ENCODE peak calls at places on chromosomes 5 and 9, in six cellular contexts. One of them, this sample, is unnamed.

GRCh38 chr5:9545959-9546851 is at the start of gene SEMA5A:
- DNase-seq in body of pancreas: peak
- DNase-seq in iris pigment epithelial cell: peak
- DNase-seq in nephron progenitor cell: peak
- DNase-seq in GM12865: peak
- DNase-seq in tibial artery: peak
- DNase-seq in this sample: no peak

GRCh38 chr5:66553368-66553912 is 42.8 kb upstream of the MAST4 start:
- DNase-seq in nephron progenitor cell: no peak
- DNase-seq in GM12865: no peak
- DNase-seq in body of pancreas: no peak
- DNase-seq in iris pigment epithelial cell: no peak
- DNase-seq in tibial artery: no peak
- DNase-seq in this sample: no peak

GRCh38 chr9:125988479-125989050 is 241.4 kb downstream of the PBX3 start:
- DNase-seq in GM12865: no peak
- DNase-seq in nephron progenitor cell: no peak
- DNase-seq in iris pigment epithelial cell: no peak
- DNase-seq in tibial artery: no peak
- DNase-seq in body of pancreas: no peak
- DNase-seq in this sample: no peak

GRCh38 chr5:77957931-77958476 is 181.9 kb upstream of the TBCA start:
- DNase-seq in nephron progenitor cell: peak
- DNase-seq in tibial artery: no peak
- DNase-seq in GM12865: no peak
- DNase-seq in body of pancreas: no peak
- DNase-seq in iris pigment epithelial cell: no peak
- DNase-seq in this sample: no peak

GRCh38 chr5:125058185-125058826 is 311.9 kb upstream of the ZNF608 start:
- DNase-seq in iris pigment epithelial cell: peak
- DNase-seq in tibial artery: no peak
- DNase-seq in GM12865: no peak
- DNase-seq in body of pancreas: no peak
- DNase-seq in nephron progenitor cell: no peak
- DNase-seq in this sample: no peak

GRCh38 chr5:10439692-10440091 is 2.0 kb upstream of the ROPN1L start:
- DNase-seq in iris pigment epithelial cell: no peak
- DNase-seq in body of pancreas: no peak
- DNase-seq in tibial artery: no peak
- DNase-seq in GM12865: no peak
- DNase-seq in nephron progenitor cell: no peak
- DNase-seq in this sample: no peak

GRCh38 chr5:157109744-157110143 is 900 bp upstream of the HAVCR2 start:
- DNase-seq in iris pigment epithelial cell: no peak
- DNase-seq in nephron progenitor cell: no peak
- DNase-seq in GM12865: peak
- DNase-seq in body of pancreas: no peak
- DNase-seq in tibial artery: no peak
- DNase-seq in this sample: no peak

GRCh38 chr9:88026133-88026510 is 51.8 kb upstream of the CDK20 start:
- DNase-seq in nephron progenitor cell: no peak
- DNase-seq in body of pancreas: no peak
- DNase-seq in GM12865: no peak
- DNase-seq in tibial artery: no peak
- DNase-seq in iris pigment epithelial cell: no peak
- DNase-seq in this sample: no peak

GRCh38 chr9:19799784-19800183 is 10.9 kb upstream of the SLC24A2 start:
- DNase-seq in tibial artery: no peak
- DNase-seq in body of pancreas: no peak
- DNase-seq in iris pigment epithelial cell: no peak
- DNase-seq in GM12865: no peak
- DNase-seq in nephron progenitor cell: no peak
- DNase-seq in this sample: no peak

GRCh38 chr5:110321117-110321516 is 405.4 kb downstream of the TMEM232 start:
- DNase-seq in nephron progenitor cell: no peak
- DNase-seq in iris pigment epithelial cell: peak
- DNase-seq in tibial artery: no peak
- DNase-seq in body of pancreas: no peak
- DNase-seq in GM12865: peak
- DNase-seq in this sample: no peak

GRCh38 chr9:69176446-69177135 is 2.5 kb downstream of the TJP2 start:
- DNase-seq in body of pancreas: no peak
- DNase-seq in nephron progenitor cell: no peak
- DNase-seq in tibial artery: peak
- DNase-seq in GM12865: peak
- DNase-seq in iris pigment epithelial cell: no peak
- DNase-seq in this sample: no peak

GRCh38 chr9:72305102-72305546 is 59.9 kb downstream of the ZFAND5 start:
- DNase-seq in nephron progenitor cell: peak
- DNase-seq in iris pigment epithelial cell: peak
- DNase-seq in GM12865: peak
- DNase-seq in body of pancreas: peak
- DNase-seq in tibial artery: peak
- DNase-seq in this sample: no peak

GRCh38 chr5:103021310-103021709 is 98.6 kb downstream of the GIN1 start:
- DNase-seq in GM12865: peak
- DNase-seq in tibial artery: no peak
- DNase-seq in nephron progenitor cell: no peak
- DNase-seq in iris pigment epithelial cell: peak
- DNase-seq in body of pancreas: no peak
- DNase-seq in this sample: no peak

GRCh38 chr9:116939605-116940004 is 252.5 kb downstream of the TRIM32 start:
- DNase-seq in GM12865: peak
- DNase-seq in tibial artery: no peak
- DNase-seq in iris pigment epithelial cell: peak
- DNase-seq in body of pancreas: no peak
- DNase-seq in nephron progenitor cell: no peak
- DNase-seq in this sample: no peak

GRCh38 chr9:78196258-78196657 is 39.6 kb upstream of the CEP78 start:
- DNase-seq in nephron progenitor cell: no peak
- DNase-seq in body of pancreas: no peak
- DNase-seq in iris pigment epithelial cell: no peak
- DNase-seq in GM12865: peak
- DNase-seq in tibial artery: peak
- DNase-seq in this sample: no peak

GRCh38 chr5:16446993-16447392 is 18.6 kb downstream of the ZNF622 start:
- DNase-seq in tibial artery: no peak
- DNase-seq in GM12865: no peak
- DNase-seq in nephron progenitor cell: no peak
- DNase-seq in iris pigment epithelial cell: no peak
- DNase-seq in body of pancreas: no peak
- DNase-seq in this sample: no peak

GRCh38 chr5:55758231-55758630 is 20.4 kb downstream of the DDX4 start:
- DNase-seq in nephron progenitor cell: no peak
- DNase-seq in iris pigment epithelial cell: no peak
- DNase-seq in body of pancreas: no peak
- DNase-seq in GM12865: no peak
- DNase-seq in tibial artery: no peak
- DNase-seq in this sample: no peak

GRCh38 chr5:1208743-1209551 is 7.6 kb downstream of the SLC6A19 start:
- DNase-seq in GM12865: no peak
- DNase-seq in body of pancreas: no peak
- DNase-seq in iris pigment epithelial cell: peak
- DNase-seq in tibial artery: no peak
- DNase-seq in nephron progenitor cell: peak
- DNase-seq in this sample: no peak

GRCh38 chr5:1743061-1743768 is 56.4 kb downstream of the MRPL36 start:
- DNase-seq in tibial artery: no peak
- DNase-seq in nephron progenitor cell: no peak
- DNase-seq in iris pigment epithelial cell: no peak
- DNase-seq in body of pancreas: no peak
- DNase-seq in GM12865: no peak
- DNase-seq in this sample: no peak

GRCh38 chr5:149170292-149170691 is 29.0 kb downstream of the ABLIM3 start:
- DNase-seq in body of pancreas: no peak
- DNase-seq in nephron progenitor cell: no peak
- DNase-seq in iris pigment epithelial cell: no peak
- DNase-seq in GM12865: no peak
- DNase-seq in tibial artery: no peak
- DNase-seq in this sample: no peak

GRCh38 chr9:20683351-20684034 is 566 bp upstream of the FOCAD start:
- DNase-seq in nephron progenitor cell: no peak
- DNase-seq in GM12865: peak
- DNase-seq in tibial artery: peak
- DNase-seq in body of pancreas: peak
- DNase-seq in iris pigment epithelial cell: peak
- DNase-seq in this sample: peak

GRCh38 chr9:31733166-31733565 is 651.3 kb upstream of the ACO1 start:
- DNase-seq in nephron progenitor cell: no peak
- DNase-seq in iris pigment epithelial cell: no peak
- DNase-seq in body of pancreas: no peak
- DNase-seq in GM12865: no peak
- DNase-seq in tibial artery: no peak
- DNase-seq in this sample: no peak

GRCh38 chr5:77662615-77663014 is 24.1 kb upstream of the OTP start:
- DNase-seq in body of pancreas: no peak
- DNase-seq in iris pigment epithelial cell: no peak
- DNase-seq in tibial artery: no peak
- DNase-seq in GM12865: peak
- DNase-seq in nephron progenitor cell: no peak
- DNase-seq in this sample: no peak

This sample was measured in DND-41.